ENCODE peak calls at places on chromosomes 5 and 9, in seven cellular contexts. S, M, D, N, O, J and H are unnamed samples.

GRCh38 chr9:121783523-121784507 is 132.4 kb downstream of the DAB2IP start:
- DNase-seq in N (peak), S (no peak), O (no peak), M (no peak), J (no peak), D (no peak), H (peak)

GRCh38 chr5:158816306-158816705 is 283.4 kb downstream of the EBF1 start:
- DNase-seq in N (no peak), J (no peak), D (no peak), O (no peak), M (no peak), S (no peak), H (no peak)

GRCh38 chr9:132947751-132948150 is 3.3 kb upstream of the TSC1 start:
- DNase-seq in M (no peak), N (no peak), O (no peak), D (no peak), J (no peak), S (no peak), H (no peak)

GRCh38 chr5:57895766-57896165 is 413.2 kb upstream of the ACTBL2 start:
- DNase-seq in S (no peak), M (peak), D (no peak), O (no peak), N (no peak), J (no peak), H (no peak)

GRCh38 chr9:83178717-83179116 is 115.8 kb upstream of the RASEF start:
- DNase-seq in J (no peak), S (no peak), O (no peak), D (no peak), N (no peak), M (no peak), H (no peak)

GRCh38 chr5:125798311-125798710 is 624.9 kb upstream of the GRAMD2B start:
- DNase-seq in D (no peak), J (peak), O (no peak), M (peak), S (peak), N (no peak), H (no peak)

GRCh38 chr9:15622596-15622995 is 69.8 kb downstream of the CCDC171 start:
- DNase-seq in J (peak), S (peak), N (no peak), M (peak), D (no peak), O (no peak), H (no peak)

GRCh38 chr9:12859704-12860251 is 85.0 kb downstream of the LURAP1L start:
- DNase-seq in O (no peak), D (no peak), M (peak), N (no peak), J (peak), S (peak), H (no peak)

GRCh38 chr5:74290634-74291033 is 349.9 kb downstream of the ENC1 start:
- DNase-seq in N (no peak), D (no peak), O (no peak), J (no peak), M (no peak), S (no peak), H (no peak)

GRCh38 chr5:154523704-154524103 is 45.7 kb upstream of the HAND1 start:
- DNase-seq in D (peak), J (no peak), N (no peak), O (no peak), M (no peak), S (no peak), H (no peak)

GRCh38 chr5:138843789-138844461 is 31.2 kb downstream of the LRRTM2 start:
- DNase-seq in O (no peak), N (no peak), D (no peak), S (no peak), J (no peak), M (peak), H (no peak)

GRCh38 chr5:151243564-151243963 is 9.4 kb upstream of the GM2A start:
- DNase-seq in D (no peak), N (no peak), S (no peak), M (no peak), J (no peak), O (no peak), H (no peak)

GRCh38 chr5:148457183-148457620 is 73.4 kb downstream of the FBXO38 start:
- DNase-seq in S (no peak), N (no peak), M (no peak), J (peak), O (no peak), D (peak), H (no peak)

GRCh38 chr5:139764250-139764791 is 31.3 kb upstream of the PSD2 start:
- DNase-seq in N (peak), O (peak), M (no peak), D (peak), J (no peak), S (no peak), H (no peak)

GRCh38 chr5:168152660-168153059 is 138.8 kb upstream of the WWC1 start:
- DNase-seq in D (no peak), M (no peak), O (no peak), N (no peak), J (peak), S (no peak), H (no peak)

GRCh38 chr5:96232602-96233001 is 200.4 kb downstream of the PCSK1 start:
- DNase-seq in S (no peak), O (no peak), M (no peak), D (no peak), N (no peak), J (no peak), H (no peak)

GRCh38 chr9:37947987-37948386 is 44.1 kb upstream of the SLC25A51 start:
- DNase-seq in D (no peak), O (no peak), M (no peak), N (no peak), S (no peak), J (no peak), H (no peak)

GRCh38 chr5:24633705-24634325 is 11.0 kb downstream of the CDH10 start:
- DNase-seq in S (peak), O (peak), M (peak), J (peak), N (no peak), D (peak), H (no peak)

GRCh38 chr5:149162401-149163084 is 21.2 kb downstream of the ABLIM3 start:
- DNase-seq in O (no peak), N (no peak), M (peak), D (no peak), S (peak), J (peak), H (no peak)

GRCh38 chr5:76579166-76579765 is 43.9 kb downstream of the F2RL2 start:
- DNase-seq in J (peak), D (no peak), O (no peak), N (no peak), S (no peak), M (peak), H (no peak)

GRCh38 chr5:159937580-159937979 is 21.3 kb downstream of the ADRA1B start:
- DNase-seq in S (no peak), D (no peak), N (no peak), J (no peak), M (no peak), O (no peak), H (no peak)

GRCh38 chr5:96825243-96825642 is 17.5 kb upstream of the ERAP1 start:
- DNase-seq in J (no peak), D (no peak), M (no peak), S (no peak), O (no peak), N (no peak), H (no peak)

GRCh38 chr5:52999357-52999949 is 10.3 kb downstream of the ITGA2 start:
- DNase-seq in N (no peak), D (no peak), O (no peak), M (peak), S (no peak), J (no peak), H (no peak)

GRCh38 chr5:114411380-114411931 is 49.6 kb downstream of the KCNN2 start:
- DNase-seq in M (peak), J (peak), D (no peak), O (no peak), N (no peak), S (no peak), H (no peak)

GRCh38 chr9:95127249-95128176 is 190.0 kb downstream of the FANCC start:
- DNase-seq in S (peak), O (peak), M (peak), D (peak), N (peak), J (peak), H (peak)

GRCh38 chr5:53407373-53407772 is 73.1 kb upstream of the FST start:
- DNase-seq in S (no peak), D (no peak), O (no peak), M (peak), J (peak), N (no peak), H (no peak)

GRCh38 chr5:129996896-129997295 is 92.6 kb downstream of the CHSY3 start:
- DNase-seq in M (peak), D (no peak), O (no peak), J (no peak), S (no peak), N (no peak), H (no peak)

GRCh38 chr5:137619191-137619870 is 116.6 kb downstream of the KLHL3 start:
- DNase-seq in D (peak), J (peak), S (no peak), O (no peak), M (peak), N (no peak), H (no peak)

GRCh38 chr5:146151970-146152369 is 30.5 kb downstream of the LARS1 start:
- DNase-seq in M (no peak), J (no peak), S (no peak), N (no peak), O (no peak), D (no peak), H (no peak)

GRCh38 chr5:160166973-160167622 is 47.8 kb upstream of the PWWP2A start:
- DNase-seq in N (peak), D (no peak), O (peak), J (no peak), S (no peak), M (no peak), H (no peak)

GRCh38 chr5:126641387-126641786 is 40.6 kb downstream of the PHAX start:
- DNase-seq in N (no peak), M (no peak), S (no peak), J (no peak), O (no peak), D (no peak), H (no peak)

GRCh38 chr5:87877495-87877894 is 391.1 kb downstream of the TMEM161B start:
- DNase-seq in S (no peak), J (no peak), D (no peak), O (no peak), N (no peak), M (no peak), H (no peak)

GRCh38 chr5:87872986-87873385 is 395.7 kb downstream of the TMEM161B start:
- DNase-seq in O (no peak), N (no peak), D (no peak), S (no peak), M (no peak), J (no peak), H (peak)

GRCh38 chr5:87877023-87877422 is 391.6 kb downstream of the TMEM161B start:
- DNase-seq in M (no peak), J (peak), S (no peak), D (no peak), O (no peak), N (no peak), H (no peak)

DNA sequence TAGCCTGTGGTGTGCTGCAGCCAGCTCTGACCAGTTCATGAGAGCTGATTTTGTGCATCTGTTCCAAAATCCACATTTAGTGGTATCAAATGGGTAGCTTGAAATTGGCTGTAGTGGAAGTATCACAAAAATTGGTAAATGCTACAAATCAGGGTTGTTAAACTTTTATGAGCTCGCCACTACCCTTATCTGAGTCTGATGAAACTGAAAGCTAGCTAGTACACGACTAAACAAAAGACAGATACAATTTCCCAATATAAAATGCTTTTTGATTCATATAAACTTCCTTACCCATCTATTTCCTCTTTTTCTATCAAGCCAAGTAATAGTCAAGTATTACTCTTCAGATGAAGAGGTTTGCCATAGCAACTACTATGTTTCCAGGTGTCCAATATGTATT is 392.0 kb downstream of the TMEM161B start:
- DNase-seq in D (no peak), N (no peak), J (no peak), M (no peak), S (no peak), O (no peak), H (no peak)
- H3K27ac ChIP-seq in D (no peak), N (no peak), J (no peak), M (no peak), S (no peak), O (no peak), H (no peak)

DNA sequence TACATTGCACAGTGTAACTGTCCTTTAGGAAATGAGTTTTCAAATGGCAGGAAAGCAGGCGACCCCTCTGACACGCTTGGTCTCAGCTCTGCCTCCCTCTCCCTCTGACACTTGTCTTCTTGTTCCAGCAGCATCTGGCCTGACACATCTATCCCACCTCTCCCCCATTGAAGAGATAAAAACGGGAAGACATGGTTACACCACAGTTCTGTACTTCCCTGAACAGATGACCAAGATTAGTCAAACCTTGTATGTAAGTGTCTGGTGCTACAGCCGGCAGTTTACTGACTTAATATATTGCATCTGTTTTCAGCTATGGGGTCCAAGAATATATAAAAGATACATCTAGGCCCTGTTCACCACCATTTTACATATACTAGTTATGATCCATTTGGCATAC is 29.6 kb upstream of the MLLT3 start:
- DNase-seq in D (no peak), S (no peak), O (no peak), N (no peak), M (no peak), J (no peak), H (no peak)
- H3K9ac ChIP-seq in D (no peak), S (no peak), O (no peak), N (no peak), M (no peak), J (no peak), H (no peak)

GRCh38 chr5:173554038-173554955 is 62.2 kb downstream of the BOD1 start:
- DNase-seq in J (no peak), D (no peak), S (no peak), N (no peak), M (no peak), O (no peak), H (no peak)

GRCh38 chr5:173550641-173551040 is 65.8 kb downstream of the BOD1 start:
- DNase-seq in S (no peak), N (no peak), O (no peak), J (no peak), D (no peak), M (no peak), H (no peak)

GRCh38 chr5:173556142-173557028 is 60.1 kb downstream of the BOD1 start:
- DNase-seq in O (no peak), S (no peak), D (no peak), J (no peak), M (no peak), N (no peak), H (no peak)

GRCh38 chr5:173557123-173557903 is 59.1 kb downstream of the BOD1 start:
- DNase-seq in J (no peak), O (no peak), D (no peak), M (peak), N (no peak), S (no peak), H (no peak)

DNA sequence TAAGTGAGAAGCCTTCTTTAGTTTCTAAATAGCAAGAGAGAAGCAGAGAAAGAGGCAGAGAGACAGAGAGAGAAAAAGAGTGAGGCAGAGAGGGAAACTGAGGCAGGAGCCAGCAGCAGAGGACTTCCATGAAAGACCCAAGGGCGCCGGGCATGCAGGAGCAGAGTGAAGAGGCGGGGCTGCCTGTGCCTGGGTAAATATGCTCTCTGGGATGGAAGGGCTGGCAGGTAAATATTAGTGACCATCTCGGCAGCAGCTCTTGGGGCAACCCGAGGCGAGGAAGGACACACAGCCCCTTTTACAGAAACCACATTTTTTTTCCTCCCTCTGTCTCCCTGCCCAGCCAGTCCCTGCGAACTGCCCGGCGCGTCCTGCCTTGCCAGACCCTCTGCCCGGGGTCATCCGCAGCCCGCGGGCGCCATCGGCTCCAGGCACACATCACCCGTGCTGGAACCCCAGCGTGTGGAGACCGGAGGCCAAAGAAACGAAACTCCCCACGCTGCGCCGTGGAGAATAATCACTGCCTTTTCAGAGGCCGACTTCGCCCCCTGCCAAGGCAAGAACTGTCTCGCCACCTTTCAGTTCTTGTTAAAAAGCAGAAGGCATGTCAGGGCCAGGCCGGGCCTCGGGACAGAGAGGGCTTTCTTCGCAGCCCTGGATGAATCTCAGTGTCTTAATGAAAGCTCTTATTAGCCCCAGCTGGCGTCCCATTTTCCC is 61.3 kb downstream of the BOD1 start:
- DNase-seq in D (peak), J (no peak), M (no peak), N (no peak), O (no peak), S (no peak), H (no peak)
- H3K27ac ChIP-seq in D (no peak), J (no peak), M (no peak), N (no peak), O (no peak), S (no peak), H (no peak)

DNA sequence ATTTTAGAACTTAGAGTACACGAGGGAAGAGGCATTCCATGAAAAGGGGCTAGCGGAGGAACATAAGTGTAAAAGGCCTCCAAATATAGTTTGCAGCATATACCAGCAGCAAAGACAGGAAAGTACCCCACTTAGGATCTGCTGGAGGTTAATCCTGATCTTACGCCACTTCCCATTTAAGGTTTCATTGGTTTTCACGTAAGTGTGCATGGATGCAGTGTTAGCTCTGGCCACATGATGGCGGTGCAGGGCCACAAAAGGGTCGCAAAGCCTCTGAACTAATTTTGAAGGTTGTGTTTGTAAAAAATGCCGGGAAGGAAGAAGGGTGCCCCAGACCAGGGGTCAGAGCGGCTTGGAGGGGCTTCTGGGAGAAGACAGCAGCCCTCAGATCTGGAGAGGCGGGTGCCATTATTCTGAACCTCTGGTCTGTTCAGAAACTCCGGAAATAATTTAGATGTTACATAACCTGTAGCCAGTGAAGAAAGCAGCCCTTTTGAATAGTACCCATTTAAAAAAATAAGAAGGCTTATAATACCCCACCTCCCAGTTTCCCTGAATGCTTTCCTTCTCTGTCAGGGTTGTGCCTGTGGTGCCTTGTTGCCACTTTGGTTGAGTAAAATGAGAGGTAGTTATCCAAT is 59.5 kb upstream of the TLR4 start:
- DNase-seq in D (peak), M (peak), O (peak), J (peak), N (peak), S (peak), H (peak)
- H3K9ac ChIP-seq in D (no peak), M (no peak), O (no peak), J (no peak), N (no peak), S (no peak), H (peak)

GRCh38 chr9:107784235-107784958 is 294.8 kb upstream of the KLF4 start:
- DNase-seq in O (peak), S (peak), J (no peak), N (peak), D (no peak), M (peak), H (no peak)
- H3K27ac ChIP-seq in O (peak), S (no peak), J (no peak), N (no peak), D (no peak), M (peak), H (no peak)